ENCODE peak calls at places on chromosomes 7 and 10, in six cellular contexts. T is GM12865, P is NB4, M is Calu3, W is dorsolateral prefrontal cortex, Y is RWPE2. F is an unnamed sample.

GRCh38 chr10:80163741-80164341 is 31.3 kb downstream of the PLAC9 start:
- DNase-seq in T (no peak), P (no peak), M (no peak), W (no peak), Y (no peak), F (no peak)

GRCh38 chr7:114128880-114129279 is 210.1 kb upstream of the PPP1R3A start:
- DNase-seq in T (no peak), P (no peak), M (no peak), W (no peak), Y (no peak), F (no peak)

GRCh38 chr7:12890586-12890985 is 203.2 kb downstream of the ARL4A start:
- DNase-seq in T (no peak), P (no peak), M (no peak), W (no peak), Y (no peak), F (no peak)

GRCh38 chr7:78734626-78735025 is 718.8 kb downstream of the MAGI2 start:
- DNase-seq in T (peak), P (peak), M (peak), W (no peak), Y (no peak), F (no peak)

GRCh38 chr7:26201261-26202018 is at the start of gene CBX3:
- DNase-seq in T (peak), P (peak), M (peak), W (peak), Y (peak), F (peak)

GRCh38 chr10:23314835-23315239 is 29.8 kb downstream of the C10orf67 start:
- DNase-seq in T (peak), P (peak), M (peak), W (no peak), Y (no peak), F (peak)

GRCh38 chr7:24894670-24895221 is 85.2 kb downstream of the OSBPL3 start:
- DNase-seq in T (no peak), P (no peak), M (peak), W (no peak), Y (no peak), F (no peak)

GRCh38 chr10:63887026-63887589 is 365.9 kb downstream of the REEP3 start:
- DNase-seq in T (no peak), P (peak), M (no peak), W (no peak), Y (no peak), F (no peak)

GRCh38 chr10:47309403-47310089 is 9.5 kb downstream of the GDF10 start:
- DNase-seq in T (no peak), P (peak), M (no peak), W (no peak), Y (no peak), F (peak)

GRCh38 chr7:119720541-119720940 is 552.4 kb upstream of the KCND2 start:
- DNase-seq in T (no peak), P (no peak), M (no peak), W (no peak), Y (no peak), F (no peak)

GRCh38 chr10:47035447-47036337 is 124.5 kb downstream of the PTPN20 start:
- DNase-seq in T (no peak), P (no peak), M (no peak), W (peak), Y (peak), F (no peak)

GRCh38 chr10:99849525-99849924 is 67.1 kb downstream of the ABCC2 start:
- DNase-seq in T (no peak), P (no peak), M (no peak), W (no peak), Y (no peak), F (no peak)

GRCh38 chr10:123485577-123485976 is 180.6 kb upstream of the GPR26 start:
- DNase-seq in T (no peak), P (no peak), M (no peak), W (no peak), Y (no peak), F (no peak)

GRCh38 chr7:139286144-139286543 is 55.0 kb upstream of the FMC1 start:
- DNase-seq in T (no peak), P (no peak), M (no peak), W (no peak), Y (no peak), F (no peak)

GRCh38 chr10:21292763-21293517 is 232.5 kb downstream of the SKIDA1 start:
- DNase-seq in T (no peak), P (peak), M (peak), W (peak), Y (no peak), F (no peak)

GRCh38 chr10:118595064-118595420 is 406 bp downstream of the PRLHR start:
- DNase-seq in T (no peak), P (no peak), M (no peak), W (no peak), Y (no peak), F (no peak)
- TF ChIP-seq CTCF in T (no peak), P (no peak), M (no peak), W (no peak), Y (no peak), F (no peak)

GRCh38 chr7:100476108-100476780 is 2.8 kb downstream of the TSC22D4 start:
- DNase-seq in T (no peak), P (peak), M (no peak), W (no peak), Y (no peak), F (no peak)

GRCh38 chr7:100475549-100475948 is 3.5 kb downstream of the TSC22D4 start:
- DNase-seq in T (peak), P (no peak), M (no peak), W (no peak), Y (no peak), F (peak)

GRCh38 chr7:100478966-100479660 is at the start of gene TSC22D4:
- DNase-seq in T (peak), P (peak), M (peak), W (peak), Y (peak), F (peak)

GRCh38 chr7:100477871-100478248 is 1.2 kb downstream of the TSC22D4 start:
- DNase-seq in T (no peak), P (no peak), M (no peak), W (no peak), Y (no peak), F (peak)

GRCh38 chr7:100476903-100477870 is 1.8 kb downstream of the TSC22D4 start:
- DNase-seq in T (peak), P (peak), M (no peak), W (no peak), Y (no peak), F (peak)
- TF ChIP-seq CTCF in T (peak), P (peak), M (no peak), W (no peak), Y (peak), F (peak)

DNA sequence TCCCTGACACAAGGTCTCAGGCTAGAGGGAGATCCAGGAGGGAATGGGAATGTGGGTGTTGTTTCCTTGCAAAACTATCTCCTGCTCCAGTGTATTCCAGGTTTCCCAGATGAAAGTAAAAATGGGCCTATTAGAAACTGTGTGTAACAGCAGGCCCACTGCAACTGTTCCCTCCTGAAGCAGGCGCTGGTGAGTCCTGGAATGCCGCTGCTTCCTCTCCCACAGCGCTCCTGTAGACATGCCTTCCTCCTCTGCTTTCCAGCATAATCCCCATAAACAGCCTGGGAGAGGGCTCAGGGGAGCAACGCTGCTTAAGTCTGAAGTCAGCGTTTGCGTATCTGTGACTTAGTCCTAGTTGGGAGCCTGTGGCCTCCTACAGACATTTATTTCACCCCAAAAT is 551.1 kb upstream of the FOXK1 start:
- DNase-seq in T (no peak), P (no peak), M (no peak), W (no peak), Y (no peak), F (no peak)
- TF ChIP-seq CTCF in T (no peak), P (no peak), M (no peak), W (no peak), Y (no peak), F (no peak)

GRCh38 chr10:5564537-5565204 is 39.9 kb downstream of the CALML3 start:
- DNase-seq in T (peak), P (no peak), M (no peak), W (no peak), Y (peak), F (no peak)

GRCh38 chr10:5565205-5565545 is 40.4 kb downstream of the CALML3 start:
- DNase-seq in T (no peak), P (no peak), M (no peak), W (no peak), Y (peak), F (no peak)

GRCh38 chr10:5567477-5567876 is 42.7 kb downstream of the CALML3 start:
- DNase-seq in T (no peak), P (no peak), M (no peak), W (no peak), Y (no peak), F (no peak)

GRCh38 chr10:5565671-5566581 is 41.2 kb downstream of the CALML3 start:
- DNase-seq in T (no peak), P (no peak), M (no peak), W (no peak), Y (peak), F (no peak)

DNA sequence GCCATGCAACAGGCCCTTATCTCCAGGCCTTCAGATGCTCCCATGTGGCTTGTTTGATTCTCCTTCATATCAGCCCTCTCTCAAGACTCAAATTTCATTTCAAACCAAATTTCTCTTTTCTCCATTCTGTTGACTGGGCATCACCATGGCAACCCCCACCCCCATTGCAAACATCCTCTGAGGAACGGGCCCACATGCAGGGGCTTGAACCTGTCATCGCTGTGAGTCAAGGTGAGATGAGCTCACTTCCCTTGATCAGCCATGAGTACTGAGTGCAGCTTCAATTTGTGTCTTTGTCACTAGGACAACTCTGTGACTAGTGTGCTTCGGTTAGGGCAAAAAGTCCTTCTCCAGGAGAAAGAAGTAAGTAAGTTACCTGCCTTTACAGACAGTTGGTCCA is 41.8 kb downstream of the CALML3 start:
- DNase-seq in T (no peak), P (no peak), M (no peak), W (no peak), Y (peak), F (peak)
- TF ChIP-seq CTCF in T (no peak), P (no peak), M (no peak), W (no peak), Y (no peak), F (no peak)

F was measured in activated CD8-positive, alpha-beta T cell treated with anti-CD3 and anti-CD28 coated beads for 36 hours.